ENCODE peak calls at places on chromosomes 7 and 10, in four cellular contexts. Q, Z, R and E are unnamed samples.

GRCh38 chr10:114223066-114223465 is 16.0 kb upstream of the VWA2 start:
- DNase-seq in R (no peak), Q (no peak), Z (no peak), E (no peak)

GRCh38 chr7:21338728-21339164 is 89.1 kb upstream of the SP4 start:
- DNase-seq in Z (no peak), R (no peak), Q (no peak), E (no peak)

GRCh38 chr7:40447345-40447744 is 312.5 kb downstream of the SUGCT start:
- DNase-seq in R (no peak), Z (no peak), Q (no peak), E (no peak)

GRCh38 chr10:68829494-68829893 is 2.2 kb downstream of the STOX1 start:
- DNase-seq in Q (no peak), R (no peak), Z (no peak), E (no peak)

GRCh38 chr7:38020134-38020533 is 99.7 kb downstream of the EPDR1 start:
- DNase-seq in Q (no peak), Z (no peak), R (no peak), E (peak; percentile 49)

GRCh38 chr10:49260636-49261296 is 38.2 kb upstream of the C10orf71 start:
- DNase-seq in Z (no peak), Q (no peak), R (no peak), E (no peak)

GRCh38 chr10:48306870-48307531 is 524 bp downstream of the MAPK8 start:
- DNase-seq in Z (peak; percentile 43), Q (no peak), R (peak; percentile 60), E (peak; percentile 20)

GRCh38 chr10:84890701-84891100 is 562.3 kb downstream of the CCSER2 start:
- DNase-seq in R (no peak), Q (no peak), Z (no peak), E (no peak)

GRCh38 chr10:58557714-58558113 is 45.0 kb downstream of the BICC1 start:
- DNase-seq in Z (no peak), R (no peak), Q (no peak), E (no peak)

GRCh38 chr10:28240400-28240799 is 62.5 kb downstream of the MPP7 start:
- DNase-seq in Q (no peak), R (no peak), Z (no peak), E (no peak)

GRCh38 chr10:7045891-7046599 is 364.8 kb downstream of the SFMBT2 start:
- DNase-seq in Z (no peak), R (peak; percentile 10), Q (no peak), E (no peak)

GRCh38 chr7:48109848-48110663 is 21.0 kb downstream of the UPP1 start:
- DNase-seq in Q (peak; percentile 46), Z (peak; percentile 49), R (peak; percentile 91), E (peak; percentile 54)

GRCh38 chr10:49187950-49188761 is at the start of gene TMEM273:
- DNase-seq in Q (no peak), R (peak; percentile 68), Z (no peak), E (no peak)

GRCh38 chr7:32161708-32162107 is 91.5 kb upstream of the PDE1C start:
- DNase-seq in Z (peak; percentile 67), R (no peak), Q (no peak), E (peak; percentile 78)

GRCh38 chr10:34260904-34261303 is 554.2 kb downstream of the PARD3 start:
- DNase-seq in Q (no peak), Z (no peak), R (no peak), E (no peak)

GRCh38 chr10:34101001-34101400 is 714.1 kb downstream of the PARD3 start:
- DNase-seq in Q (no peak), R (no peak), Z (no peak), E (no peak)

GRCh38 chr10:43372751-43373445 is 1.5 kb downstream of the FXYD4 start:
- DNase-seq in Q (no peak), Z (no peak), R (no peak), E (no peak)

GRCh38 chr10:48233643-48234042 is 40.9 kb downstream of the FRMPD2 start:
- DNase-seq in Z (no peak), R (no peak), Q (no peak), E (no peak)

GRCh38 chr10:12097791-12098190 is 29.0 kb downstream of the DHTKD1 start:
- DNase-seq in Q (no peak), R (peak; percentile 32), Z (no peak), E (no peak)

GRCh38 chr10:84156768-84157167 is 16.8 kb upstream of the GPR15LG start:
- DNase-seq in Q (no peak), R (no peak), Z (peak; percentile 10), E (peak; percentile 2)

GRCh38 chr10:42970451-42971250 is 106.2 kb upstream of the RET start:
- DNase-seq in Q (no peak), R (no peak), Z (no peak), E (no peak)

GRCh38 chr7:129295015-129295423 is 70.2 kb downstream of the AHCYL2 start:
- DNase-seq in Q (no peak), R (no peak), Z (peak; percentile 59), E (peak; percentile 86)

GRCh38 chr7:6558837-6559236 is 7.6 kb upstream of the GRID2IP start:
- DNase-seq in R (peak; percentile 29), Q (peak; percentile 56), Z (peak; percentile 47), E (peak; percentile 32)

GRCh38 chr7:150988230-150989226 is 2.3 kb upstream of the NOS3 start:
- DNase-seq in Q (no peak), Z (peak; percentile 45), R (peak; percentile 61), E (no peak)

GRCh38 chr10:56085376-56085775 is 275.7 kb downstream of the ZWINT start:
- DNase-seq in R (no peak), Q (no peak), Z (no peak), E (no peak)

GRCh38 chr10:99661370-99661749 is 2.1 kb downstream of the ENTPD7 start:
- DNase-seq in R (no peak), Z (peak; percentile 81), Q (no peak), E (peak; percentile 71)

GRCh38 chr7:22730921-22731654 is 4.1 kb downstream of the IL6 start:
- DNase-seq in Z (peak; percentile 51), Q (no peak), R (no peak), E (peak; percentile 65)

GRCh38 chr7:16345979-16346958 is 75.1 kb downstream of the CRPPA start:
- DNase-seq in Q (peak; percentile 44), Z (peak; percentile 58), R (no peak), E (peak; percentile 82)

GRCh38 chr10:95693331-95693667 is 428 bp downstream of the TCTN3 start:
- DNase-seq in Q (no peak), R (no peak), Z (no peak), E (no peak)

GRCh38 chr10:52170776-52171175 is 143.3 kb upstream of the DKK1 start:
- DNase-seq in Q (no peak), Z (no peak), R (no peak), E (no peak)

GRCh38 chr7:44712012-44712411 is 36.6 kb upstream of the ZMIZ2 start:
- DNase-seq in R (no peak), Z (no peak), Q (no peak), E (no peak)

GRCh38 chr10:59586407-59586891 is 123.2 kb downstream of the SLC16A9 start:
- DNase-seq in Q (no peak), R (no peak), Z (no peak), E (no peak)
- TF ChIP-seq CTCF in Q (no peak), R (no peak), Z (no peak), E (no peak)

GRCh38 chr10:16439294-16439693 is 2.5 kb downstream of the PTER start:
- DNase-seq in Z (peak; percentile 31), Q (no peak), R (no peak), E (peak; percentile 75)

GRCh38 chr10:16437540-16437894 is 707 bp downstream of the PTER start:
- DNase-seq in Z (no peak), R (no peak), Q (no peak), E (no peak)

GRCh38 chr10:16440396-16441105 is 3.7 kb downstream of the PTER start:
- DNase-seq in Q (no peak), R (no peak), Z (peak; percentile 5), E (no peak)

GRCh38 chr10:16442914-16443313 is 6.1 kb downstream of the PTER start:
- DNase-seq in Q (no peak), Z (no peak), R (no peak), E (no peak)

GRCh38 chr10:16441106-16441850 is 4.5 kb downstream of the PTER start:
- DNase-seq in Z (peak; percentile 15), R (no peak), Q (no peak), E (peak; percentile 35)
- H3K4me3 ChIP-seq in Z (no peak overlapping the region), R (no peak overlapping the region), Q (no peak overlapping the region), E (peak overlapping the region; percentile 3)

GRCh38 chr10:63769367-63769766 is 248.2 kb downstream of the REEP3 start:
- DNase-seq in R (no peak), Z (no peak), Q (no peak), E (no peak)

GRCh38 chr10:63766766-63767505 is 245.7 kb downstream of the REEP3 start:
- DNase-seq in Z (peak; percentile 38), Q (no peak), R (no peak), E (peak; percentile 32)

GRCh38 chr10:63765126-63765525 is 243.9 kb downstream of the REEP3 start:
- DNase-seq in Z (no peak), R (no peak), Q (no peak), E (no peak)

GRCh38 chr10:63770523-63770922 is 249.3 kb downstream of the REEP3 start:
- DNase-seq in R (no peak), Q (no peak), Z (no peak), E (no peak)

GRCh38 chr10:63767512-63767911 is 246.3 kb downstream of the REEP3 start:
- DNase-seq in Z (peak; percentile 63), Q (no peak), R (no peak), E (peak; percentile 58)
- TF ChIP-seq CTCF in Z (peak; percentile 53), Q (peak; percentile 68), R (peak; percentile 30), E (peak; percentile 49)

GRCh38 chr10:80860719-80861118 is 323.0 kb downstream of the SH2D4B start:
- DNase-seq in Z (no peak), R (no peak), Q (no peak), E (no peak)

GRCh38 chr10:80856186-80856585 is 318.5 kb downstream of the SH2D4B start:
- DNase-seq in Z (no peak), R (no peak), Q (no peak), E (no peak)

DNA sequence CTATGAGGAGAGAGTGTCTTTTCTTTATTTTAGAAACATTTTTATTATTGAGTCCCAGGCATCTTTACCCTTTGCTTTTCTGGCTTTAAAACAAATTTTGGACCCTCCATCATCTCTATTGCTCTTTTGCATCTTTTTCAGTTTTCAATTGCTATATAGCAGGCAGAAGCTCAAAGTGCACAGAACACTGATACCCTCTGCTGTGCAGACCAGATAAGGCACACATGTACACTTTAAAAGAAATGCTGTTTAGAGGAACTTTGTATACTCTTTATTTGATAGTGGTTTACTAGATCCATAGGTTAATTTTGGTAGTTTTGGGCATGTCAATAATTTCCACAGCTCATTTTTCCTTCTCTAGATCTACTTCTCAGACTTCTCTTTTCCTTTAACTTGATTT is 324.2 kb downstream of the SH2D4B start:
- DNase-seq in R (no peak), Z (no peak), Q (no peak), E (no peak)
- H3K4me3 ChIP-seq in R (no peak overlapping the region), Z (no peak overlapping the region), Q (no peak overlapping the region), E (no peak overlapping the region)

DNA sequence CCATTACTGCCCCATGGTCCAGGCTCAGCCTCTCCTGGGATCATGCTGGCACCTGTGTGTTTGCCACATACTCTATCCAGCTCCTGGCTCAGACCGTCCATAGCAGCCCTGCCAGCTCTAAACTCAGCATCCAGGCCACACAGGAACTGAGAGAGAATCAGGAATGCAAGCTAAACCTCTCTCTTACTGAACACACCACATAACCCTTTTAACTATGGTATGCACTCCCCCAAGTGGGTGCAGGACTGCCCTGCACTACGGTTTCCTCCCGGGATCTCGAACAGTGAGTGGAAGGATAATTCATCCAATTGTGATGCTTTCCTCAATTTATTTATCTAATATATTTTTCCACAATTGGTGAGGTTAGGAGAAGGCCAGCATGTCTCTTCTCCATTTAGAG is 17.1 kb upstream of the ZNF800 start:
- DNase-seq in Z (peak; percentile 8), Q (no peak), R (no peak), E (peak; percentile 10)
- TF ChIP-seq CTCF in Z (peak; percentile 29), Q (no peak), R (no peak), E (peak; percentile 24)